ENCODE peak calls at places on chromosomes 3 and 15, in six cellular contexts. S, Q, A, B, J and D are unnamed samples.

GRCh38 chr3:47283193-47283537 is 421 bp downstream of the KLHL18 start:
- DNase-seq in Q (no peak), A (peak), S (peak), B (peak), J (peak), D (peak)

GRCh38 chr3:127997016-127997415 is 55.2 kb upstream of the SEC61A1 start:
- DNase-seq in S (no peak), J (no peak), Q (no peak), B (no peak), A (no peak), D (no peak)

GRCh38 chr3:191473766-191474198 is 12.8 kb downstream of the PYDC2 start:
- DNase-seq in S (no peak), Q (no peak), B (no peak), J (no peak), A (no peak), D (no peak)

GRCh38 chr15:90581771-90582471 is 52.2 kb downstream of the CRTC3 start:
- DNase-seq in Q (no peak), A (no peak), J (no peak), S (peak), B (no peak), D (no peak)

GRCh38 chr3:43185256-43185655 is 79.4 kb upstream of the POMGNT2 start:
- DNase-seq in S (no peak), Q (no peak), J (no peak), A (no peak), B (no peak), D (no peak)

GRCh38 chr15:95345867-95346266 is 984.6 kb upstream of the NR2F2 start:
- DNase-seq in J (no peak), B (no peak), S (no peak), Q (no peak), A (no peak), D (no peak)

GRCh38 chr15:57432141-57432701 is 55.9 kb downstream of the CGNL1 start:
- DNase-seq in Q (no peak), S (no peak), J (no peak), B (peak), A (no peak), D (peak)

GRCh38 chr3:169813757-169814517 is 1.2 kb upstream of the LRRC34 start:
- DNase-seq in Q (no peak), J (peak), A (no peak), B (peak), S (peak), D (peak)

GRCh38 chr3:51954120-51954519 is 1.1 kb upstream of the GPR62 start:
- DNase-seq in J (no peak), Q (no peak), S (no peak), A (no peak), B (no peak), D (no peak)

GRCh38 chr3:14177580-14178246 is 688 bp downstream of the XPC start:
- DNase-seq in A (no peak), B (no peak), S (peak), Q (peak), J (no peak), D (no peak)

GRCh38 chr15:34987982-34988873 is at the start of gene ZNF770:
- DNase-seq in Q (peak), A (peak), S (peak), B (peak), J (peak), D (peak)

GRCh38 chr15:29671308-29671981 is 150.8 kb downstream of the TJP1 start:
- DNase-seq in B (no peak), S (no peak), Q (peak), J (no peak), A (no peak), D (peak)

GRCh38 chr3:58236527-58237237 is 910 bp upstream of the ABHD6 start:
- DNase-seq in J (no peak), B (no peak), S (peak), A (no peak), Q (no peak), D (peak)

GRCh38 chr3:46663611-46664135 is 29.8 kb downstream of the ALS2CL start:
- DNase-seq in J (no peak), Q (peak), A (no peak), B (peak), S (peak), D (peak)

GRCh38 chr15:68763063-68763462 is 57.6 kb downstream of the ANP32A start:
- DNase-seq in A (no peak), Q (no peak), S (no peak), B (no peak), J (no peak), D (no peak)

GRCh38 chr15:90988249-90988648 is 6.1 kb downstream of the PRC1 start:
- DNase-seq in Q (no peak), J (peak), B (peak), A (no peak), S (peak), D (no peak)

GRCh38 chr3:126156468-126156867 is 23.9 kb downstream of the ALDH1L1 start:
- DNase-seq in S (peak), Q (no peak), A (no peak), J (peak), B (no peak), D (no peak)

GRCh38 chr3:155111971-155112370 is 31.9 kb downstream of the MME start:
- DNase-seq in A (no peak), Q (no peak), S (peak), B (no peak), J (no peak), D (no peak)

GRCh38 chr3:138984816-138985215 is 21.3 kb downstream of the PRR23A start:
- DNase-seq in J (no peak), S (no peak), A (no peak), Q (no peak), B (no peak), D (no peak)

GRCh38 chr3:57228734-57229505 is 1.4 kb downstream of the APPL1 start:
- DNase-seq in Q (peak), J (no peak), S (no peak), A (peak), B (peak), D (peak)

GRCh38 chr3:64489361-64490044 is 198.3 kb downstream of the ADAMTS9 start:
- DNase-seq in Q (no peak), J (no peak), A (peak), B (no peak), S (no peak), D (no peak)

GRCh38 chr3:114674041-114674440 is 380.2 kb downstream of the TIGIT start:
- DNase-seq in Q (peak), S (no peak), B (no peak), A (peak), J (no peak), D (no peak)

GRCh38 chr3:58161435-58162398 is 49.1 kb downstream of the DNASE1L3 start:
- DNase-seq in S (no peak), A (peak), B (peak), Q (peak), J (no peak), D (peak)

GRCh38 chr15:68617001-68617400 is 38.2 kb downstream of the CORO2B start:
- DNase-seq in S (no peak), A (no peak), J (no peak), Q (peak), B (peak), D (peak)

GRCh38 chr3:133549565-133549964 is 23.9 kb upstream of the CDV3 start:
- DNase-seq in Q (no peak), J (no peak), B (no peak), S (no peak), A (no peak), D (no peak)

GRCh38 chr15:63396546-63396939 is 14.9 kb upstream of the CA12 start:
- DNase-seq in Q (peak), B (no peak), S (no peak), J (no peak), A (no peak), D (no peak)

GRCh38 chr3:45026038-45026437 is at the start of gene CLEC3B:
- DNase-seq in J (no peak), A (no peak), Q (peak), B (peak), S (no peak), D (peak)

GRCh38 chr15:43420876-43421275 is 50.0 kb downstream of the TUBGCP4 start:
- DNase-seq in A (no peak), Q (no peak), J (no peak), S (no peak), B (no peak), D (no peak)

GRCh38 chr3:24830230-24831152 is 335.8 kb upstream of the THRB start:
- DNase-seq in B (no peak), A (no peak), Q (no peak), J (no peak), S (no peak), D (peak)

GRCh38 chr15:78206326-78207109 is 27.8 kb downstream of the ACSBG1 start:
- DNase-seq in S (no peak), Q (peak), B (no peak), A (no peak), J (no peak), D (peak)

GRCh38 chr15:61053401-61053800 is 175.7 kb downstream of the RORA start:
- DNase-seq in S (no peak), J (no peak), B (no peak), Q (no peak), A (no peak), D (no peak)

GRCh38 chr15:85890620-85890980 is 95.9 kb upstream of the KLHL25 start:
- DNase-seq in A (no peak), B (no peak), Q (no peak), S (no peak), J (no peak), D (no peak)

GRCh38 chr15:97235285-97235985 is 725.1 kb upstream of the ARRDC4 start:
- DNase-seq in B (peak), J (peak), S (peak), A (peak), Q (peak), D (peak)

GRCh38 chr3:125319765-125320164 is 55.4 kb downstream of the ZNF148 start:
- DNase-seq in A (no peak), S (no peak), J (no peak), B (no peak), Q (no peak), D (no peak)

GRCh38 chr3:33717866-33718594 is at the start of gene CLASP2:
- DNase-seq in B (peak), S (peak), Q (peak), J (peak), A (peak), D (peak)

GRCh38 chr3:33717616-33717865 is 513 bp downstream of the CLASP2 start:
- DNase-seq in S (no peak), Q (peak), J (no peak), A (no peak), B (no peak), D (peak)

GRCh38 chr3:33722626-33723370 is 4.7 kb upstream of the CLASP2 start:
- DNase-seq in S (no peak), Q (peak), B (peak), J (no peak), A (no peak), D (peak)

GRCh38 chr3:33718595-33718907 is 497 bp upstream of the CLASP2 start:
- DNase-seq in S (no peak), B (no peak), Q (no peak), A (no peak), J (no peak), D (no peak)

GRCh38 chr3:33722186-33722585 is 4.1 kb upstream of the CLASP2 start:
- DNase-seq in B (no peak), Q (peak), S (no peak), A (no peak), J (no peak), D (peak)
- H3K4me2 ChIP-seq in B (peak), Q (no peak), S (no peak), A (no peak), J (no peak), D (peak)

DNA sequence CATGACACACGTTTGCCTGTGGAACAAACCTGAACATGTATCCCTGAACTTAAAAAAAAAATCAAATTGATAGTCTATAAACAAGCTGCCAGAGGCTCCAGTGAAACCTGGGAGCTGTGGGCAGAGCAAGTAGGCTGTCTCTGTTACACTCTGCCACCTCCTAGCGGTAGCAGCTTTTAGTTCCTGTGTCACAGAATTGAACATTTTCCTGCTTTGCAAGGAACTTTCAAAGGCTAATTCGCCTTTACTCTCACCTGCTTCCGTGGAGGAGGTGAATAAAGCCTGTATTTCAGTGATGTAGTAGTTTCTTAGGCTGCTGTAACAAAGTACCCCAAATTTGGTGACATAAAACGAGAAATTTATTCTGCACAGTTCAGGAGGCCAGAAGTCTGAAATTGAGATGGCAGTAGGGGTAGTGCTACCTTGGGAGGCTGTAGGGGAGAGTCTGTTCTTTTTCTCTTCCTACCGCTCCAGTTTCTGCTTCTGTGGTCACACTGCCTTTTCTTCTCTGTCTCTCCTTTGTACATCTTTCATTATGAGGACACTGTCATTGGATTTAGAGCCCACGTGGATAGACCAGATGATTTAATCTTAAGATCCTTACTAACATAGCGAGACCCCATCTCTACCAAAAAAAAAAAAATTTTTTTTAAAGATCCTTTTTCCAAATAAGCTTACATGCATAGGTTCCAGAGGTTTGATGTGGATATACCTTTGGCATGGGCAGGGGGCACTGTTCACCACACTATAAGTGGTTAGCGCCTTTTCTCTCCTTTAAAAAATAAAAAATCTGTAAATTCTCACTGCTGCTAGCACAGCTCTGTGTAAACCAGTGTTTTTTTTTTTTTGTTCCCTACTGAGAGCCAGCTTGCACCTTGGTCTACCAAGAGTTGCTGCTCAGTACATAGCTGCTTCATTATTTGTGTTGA is 25.3 kb downstream of the FBXO22 start:
- DNase-seq in S (peak), Q (peak), J (peak), A (no peak), B (no peak), D (peak)
- H3K4me2 ChIP-seq in S (no peak), Q (no peak), J (peak), A (no peak), B (no peak), D (no peak)

GRCh38 chr3:117018622-117019021 is 309.0 kb downstream of the TUSC7 start:
- DNase-seq in A (no peak), B (no peak), S (no peak), Q (no peak), J (no peak), D (no peak)
- H3K4me2 ChIP-seq in A (no peak), B (no peak), S (no peak), Q (no peak), J (no peak), D (no peak)

GRCh38 chr3:4972652-4973643 is 6.3 kb upstream of the BHLHE40 start:
- DNase-seq in S (no peak), Q (no peak), B (no peak), A (no peak), J (no peak), D (no peak)
- H3K4me2 ChIP-seq in S (no peak), Q (no peak), B (no peak), A (no peak), J (no peak), D (no peak)

GRCh38 chr3:187970106-187970505 is 183.9 kb upstream of the LPP start:
- DNase-seq in S (peak), J (no peak), B (no peak), Q (no peak), A (no peak), D (no peak)
- H3K4me2 ChIP-seq in S (peak), J (no peak), B (no peak), Q (no peak), A (no peak), D (no peak)

GRCh38 chr15:88896339-88897033 is 1.1 kb upstream of the HAPLN3 start:
- DNase-seq in A (no peak), Q (no peak), S (no peak), B (peak), J (no peak), D (no peak)
- H3K4me2 ChIP-seq in A (no peak), Q (no peak), S (no peak), B (peak), J (no peak), D (no peak)

GRCh38 chr3:29186982-29187718 is 93.7 kb upstream of the RBMS3 start:
- DNase-seq in S (no peak), Q (peak), J (no peak), A (peak), B (peak), D (peak)
- H3K4me2 ChIP-seq in S (no peak), Q (peak), J (no peak), A (peak), B (peak), D (peak)

GRCh38 chr3:53166781-53167291 is 5.8 kb downstream of the PRKCD start:
- DNase-seq in Q (peak), B (peak), A (peak), S (no peak), J (no peak), D (peak)
- H3K4me2 ChIP-seq in Q (peak), B (peak), A (peak), S (peak), J (peak), D (no peak)